ENCODE peak calls at places on chromosomes 16 and 17, in nine cellular contexts. One of them, this sample, is unnamed.

GRCh38 chr17:67171560-67171959 is 73.4 kb downstream of the HELZ start:
- DNase-seq in thoracic aorta: no peak
- DNase-seq in cardiac muscle cell: no peak
- DNase-seq in fibroblast of lung: no peak
- DNase-seq in testis: no peak
- DNase-seq in ascending aorta: no peak
- DNase-seq in PC-3: no peak
- DNase-seq in A673: no peak
- DNase-seq in psoas muscle: no peak
- DNase-seq in this sample: no peak

GRCh38 chr17:50355701-50356341 is 9.9 kb downstream of the XYLT2 start:
- DNase-seq in thoracic aorta: no peak
- DNase-seq in cardiac muscle cell: no peak
- DNase-seq in fibroblast of lung: no peak
- DNase-seq in testis: no peak
- DNase-seq in ascending aorta: no peak
- DNase-seq in PC-3: no peak
- DNase-seq in A673: no peak
- DNase-seq in psoas muscle: no peak
- DNase-seq in this sample: no peak

GRCh38 chr17:14211778-14212177 is 24.9 kb downstream of the CDRT15 start:
- DNase-seq in thoracic aorta: no peak
- DNase-seq in cardiac muscle cell: no peak
- DNase-seq in fibroblast of lung: no peak
- DNase-seq in testis: peak
- DNase-seq in ascending aorta: no peak
- DNase-seq in PC-3: no peak
- DNase-seq in A673: no peak
- DNase-seq in psoas muscle: peak
- DNase-seq in this sample: no peak

GRCh38 chr16:67016143-67016542 is 12.8 kb upstream of the CBFB start:
- DNase-seq in thoracic aorta: no peak
- DNase-seq in cardiac muscle cell: no peak
- DNase-seq in fibroblast of lung: no peak
- DNase-seq in testis: no peak
- DNase-seq in ascending aorta: no peak
- DNase-seq in PC-3: no peak
- DNase-seq in A673: no peak
- DNase-seq in psoas muscle: no peak
- DNase-seq in this sample: peak

GRCh38 chr17:78583091-78583490 is 5.9 kb upstream of the DNAH17 start:
- DNase-seq in thoracic aorta: no peak
- DNase-seq in cardiac muscle cell: no peak
- DNase-seq in fibroblast of lung: no peak
- DNase-seq in testis: no peak
- DNase-seq in ascending aorta: no peak
- DNase-seq in PC-3: peak
- DNase-seq in A673: peak
- DNase-seq in psoas muscle: peak
- DNase-seq in this sample: peak

GRCh38 chr16:85947511-85948509 is 48.8 kb downstream of the IRF8 start:
- DNase-seq in thoracic aorta: no peak
- DNase-seq in cardiac muscle cell: no peak
- DNase-seq in fibroblast of lung: no peak
- DNase-seq in testis: no peak
- DNase-seq in ascending aorta: no peak
- DNase-seq in PC-3: no peak
- DNase-seq in A673: no peak
- DNase-seq in psoas muscle: no peak
- DNase-seq in this sample: no peak

GRCh38 chr16:20956319-20956718 is 55.7 kb downstream of the LYRM1 start:
- DNase-seq in thoracic aorta: no peak
- DNase-seq in cardiac muscle cell: no peak
- DNase-seq in fibroblast of lung: peak
- DNase-seq in testis: no peak
- DNase-seq in ascending aorta: no peak
- DNase-seq in PC-3: peak
- DNase-seq in A673: no peak
- DNase-seq in psoas muscle: no peak
- DNase-seq in this sample: no peak

GRCh38 chr16:9351440-9351839 is 260.0 kb downstream of the HAPSTR1 start:
- DNase-seq in thoracic aorta: no peak
- DNase-seq in cardiac muscle cell: no peak
- DNase-seq in fibroblast of lung: no peak
- DNase-seq in testis: no peak
- DNase-seq in ascending aorta: no peak
- DNase-seq in PC-3: peak
- DNase-seq in A673: no peak
- DNase-seq in psoas muscle: no peak
- DNase-seq in this sample: no peak

GRCh38 chr17:44381810-44382209 is 7.6 kb downstream of the ITGA2B start:
- DNase-seq in thoracic aorta: no peak
- DNase-seq in cardiac muscle cell: no peak
- DNase-seq in fibroblast of lung: no peak
- DNase-seq in testis: no peak
- DNase-seq in ascending aorta: no peak
- DNase-seq in PC-3: no peak
- DNase-seq in A673: no peak
- DNase-seq in psoas muscle: no peak
- DNase-seq in this sample: no peak

GRCh38 chr16:2237552-2238395 is 1.5 kb downstream of the DNASE1L2 start:
- DNase-seq in thoracic aorta: no peak
- DNase-seq in cardiac muscle cell: no peak
- DNase-seq in fibroblast of lung: no peak
- DNase-seq in testis: no peak
- DNase-seq in ascending aorta: no peak
- DNase-seq in PC-3: no peak
- DNase-seq in A673: no peak
- DNase-seq in psoas muscle: peak
- DNase-seq in this sample: peak

GRCh38 chr17:64420143-64420670 is 28.7 kb upstream of the MILR1 start:
- DNase-seq in thoracic aorta: no peak
- DNase-seq in cardiac muscle cell: peak
- DNase-seq in fibroblast of lung: peak
- DNase-seq in testis: no peak
- DNase-seq in ascending aorta: no peak
- DNase-seq in PC-3: peak
- DNase-seq in A673: peak
- DNase-seq in psoas muscle: no peak
- DNase-seq in this sample: no peak

GRCh38 chr16:87681990-87682570 is 79.8 kb downstream of the JPH3 start:
- DNase-seq in thoracic aorta: no peak
- DNase-seq in cardiac muscle cell: no peak
- DNase-seq in fibroblast of lung: peak
- DNase-seq in testis: no peak
- DNase-seq in ascending aorta: no peak
- DNase-seq in PC-3: no peak
- DNase-seq in A673: peak
- DNase-seq in psoas muscle: no peak
- DNase-seq in this sample: no peak

GRCh38 chr17:56393156-56393555 is 200.3 kb upstream of the NOG start:
- DNase-seq in thoracic aorta: no peak
- DNase-seq in cardiac muscle cell: no peak
- DNase-seq in fibroblast of lung: no peak
- DNase-seq in testis: no peak
- DNase-seq in ascending aorta: no peak
- DNase-seq in PC-3: no peak
- DNase-seq in A673: no peak
- DNase-seq in psoas muscle: no peak
- DNase-seq in this sample: no peak

GRCh38 chr16:57104706-57105105 is 12.3 kb downstream of the CPNE2 start:
- DNase-seq in thoracic aorta: no peak
- DNase-seq in cardiac muscle cell: no peak
- DNase-seq in fibroblast of lung: no peak
- DNase-seq in testis: no peak
- DNase-seq in ascending aorta: no peak
- DNase-seq in PC-3: no peak
- DNase-seq in A673: no peak
- DNase-seq in psoas muscle: no peak
- DNase-seq in this sample: no peak

GRCh38 chr16:11327277-11328171 is 17.7 kb upstream of the RMI2 start:
- DNase-seq in thoracic aorta: no peak
- DNase-seq in cardiac muscle cell: no peak
- DNase-seq in fibroblast of lung: no peak
- DNase-seq in testis: no peak
- DNase-seq in ascending aorta: no peak
- DNase-seq in PC-3: no peak
- DNase-seq in A673: no peak
- DNase-seq in psoas muscle: no peak
- DNase-seq in this sample: no peak

GRCh38 chr16:2468142-2468724 is 2.9 kb upstream of the NTN3 start:
- DNase-seq in thoracic aorta: no peak
- DNase-seq in cardiac muscle cell: peak
- DNase-seq in fibroblast of lung: no peak
- DNase-seq in testis: no peak
- DNase-seq in ascending aorta: no peak
- DNase-seq in PC-3: peak
- DNase-seq in A673: peak
- DNase-seq in psoas muscle: no peak
- DNase-seq in this sample: no peak

GRCh38 chr17:8435245-8436168 is at the start of gene NDEL1:
- DNase-seq in thoracic aorta: peak
- DNase-seq in cardiac muscle cell: peak
- DNase-seq in fibroblast of lung: peak
- DNase-seq in testis: peak
- DNase-seq in ascending aorta: peak
- DNase-seq in PC-3: peak
- DNase-seq in A673: peak
- DNase-seq in psoas muscle: peak
- DNase-seq in this sample: peak

GRCh38 chr17:57782642-57783337 is 37.7 kb upstream of the CCDC182 start:
- DNase-seq in thoracic aorta: no peak
- DNase-seq in cardiac muscle cell: no peak
- DNase-seq in fibroblast of lung: no peak
- DNase-seq in testis: no peak
- DNase-seq in ascending aorta: no peak
- DNase-seq in PC-3: no peak
- DNase-seq in A673: no peak
- DNase-seq in psoas muscle: no peak
- DNase-seq in this sample: no peak

GRCh38 chr17:76353004-76353598 is 615 bp downstream of the PRPSAP1 start:
- DNase-seq in thoracic aorta: no peak
- DNase-seq in cardiac muscle cell: peak
- DNase-seq in fibroblast of lung: no peak
- DNase-seq in testis: peak
- DNase-seq in ascending aorta: no peak
- DNase-seq in PC-3: no peak
- DNase-seq in A673: no peak
- DNase-seq in psoas muscle: peak
- DNase-seq in this sample: peak

DNA sequence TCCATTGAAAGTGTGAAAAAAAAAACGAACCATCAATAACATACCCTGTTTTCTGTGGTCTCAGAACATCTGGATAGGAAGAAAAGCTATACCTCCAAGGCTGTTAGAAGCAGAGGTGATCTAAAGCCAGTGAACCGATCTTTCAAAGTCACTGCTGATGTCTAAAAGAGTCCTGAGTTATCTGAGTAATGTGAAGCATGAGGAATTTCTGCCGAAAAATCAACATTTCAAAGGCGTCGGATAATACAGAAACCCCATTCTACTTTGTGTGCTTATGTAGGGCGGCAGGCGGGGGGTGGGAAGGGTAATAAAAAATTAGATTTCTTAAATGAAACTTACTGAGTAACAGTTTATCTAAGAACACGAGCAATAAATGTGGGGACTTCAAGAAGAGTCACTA is 3.9 kb downstream of the XYLT1 start:
- DNase-seq in thoracic aorta: no peak
- DNase-seq in cardiac muscle cell: no peak
- DNase-seq in fibroblast of lung: no peak
- DNase-seq in testis: no peak
- DNase-seq in ascending aorta: no peak
- DNase-seq in PC-3: no peak
- DNase-seq in A673: no peak
- DNase-seq in psoas muscle: no peak
- DNase-seq in this sample: no peak
- TF ChIP-seq CTCF in thoracic aorta: no peak
- TF ChIP-seq CTCF in cardiac muscle cell: no peak
- TF ChIP-seq CTCF in fibroblast of lung: no peak
- TF ChIP-seq CTCF in testis: no peak
- TF ChIP-seq CTCF in ascending aorta: no peak
- TF ChIP-seq CTCF in PC-3: no peak
- TF ChIP-seq CTCF in A673: no peak
- TF ChIP-seq CTCF in psoas muscle: no peak
- TF ChIP-seq CTCF in this sample: no peak

DNA sequence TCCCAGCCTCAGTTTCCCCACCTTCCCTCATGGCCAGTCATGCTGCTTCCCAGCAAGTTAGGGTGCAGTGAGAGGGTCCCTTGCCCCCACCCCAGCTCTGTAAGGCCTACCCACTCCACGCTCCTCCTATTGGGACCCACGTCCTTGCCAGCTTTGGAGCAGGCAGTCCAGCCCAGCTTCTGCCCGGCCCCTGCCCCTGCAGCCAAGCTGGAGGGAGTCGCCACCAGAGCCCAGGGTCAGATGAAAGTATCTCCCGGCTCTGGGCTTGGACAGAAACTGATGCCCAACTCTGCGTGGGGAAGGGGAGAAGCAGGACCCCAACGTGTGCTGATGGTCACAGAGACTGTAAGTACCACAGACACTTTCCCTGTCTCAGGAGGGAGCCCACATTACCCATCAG is 32.6 kb downstream of the SDK2 start:
- DNase-seq in thoracic aorta: no peak
- DNase-seq in cardiac muscle cell: no peak
- DNase-seq in fibroblast of lung: no peak
- DNase-seq in testis: no peak
- DNase-seq in ascending aorta: no peak
- DNase-seq in PC-3: no peak
- DNase-seq in A673: no peak
- DNase-seq in psoas muscle: no peak
- DNase-seq in this sample: no peak
- H3K27ac ChIP-seq in thoracic aorta: no peak
- H3K27ac ChIP-seq in cardiac muscle cell: peak
- H3K27ac ChIP-seq in fibroblast of lung: no peak
- H3K27ac ChIP-seq in testis: no peak
- H3K27ac ChIP-seq in ascending aorta: no peak
- H3K27ac ChIP-seq in PC-3: no peak
- H3K27ac ChIP-seq in A673: no peak
- H3K27ac ChIP-seq in psoas muscle: no peak
- H3K27ac ChIP-seq in this sample: no peak

DNA sequence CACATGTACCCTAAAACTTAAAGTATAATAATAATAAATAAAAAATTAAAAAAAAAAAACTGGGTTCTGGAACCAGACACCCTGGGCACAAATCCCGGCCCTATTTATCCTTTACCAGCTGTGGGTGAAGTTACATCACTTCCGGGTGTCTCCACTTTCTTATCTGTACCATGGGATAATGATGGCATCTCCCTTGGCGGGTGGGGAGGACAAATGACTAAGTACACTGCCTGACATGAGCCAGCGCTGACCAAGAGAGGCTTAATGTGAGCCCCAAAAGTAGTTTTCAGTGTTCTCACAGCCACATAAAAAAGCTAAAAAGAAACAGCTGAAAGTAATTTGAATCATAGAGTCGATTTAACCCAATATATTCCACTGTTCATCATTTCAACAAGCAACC is 424.9 kb downstream of the SOX9 start:
- DNase-seq in thoracic aorta: no peak
- DNase-seq in cardiac muscle cell: no peak
- DNase-seq in fibroblast of lung: no peak
- DNase-seq in testis: no peak
- DNase-seq in ascending aorta: no peak
- DNase-seq in PC-3: no peak
- DNase-seq in A673: no peak
- DNase-seq in psoas muscle: no peak
- DNase-seq in this sample: no peak
- TF ChIP-seq CTCF in thoracic aorta: no peak
- TF ChIP-seq CTCF in cardiac muscle cell: no peak
- TF ChIP-seq CTCF in fibroblast of lung: no peak
- TF ChIP-seq CTCF in testis: no peak
- TF ChIP-seq CTCF in ascending aorta: no peak
- TF ChIP-seq CTCF in PC-3: no peak
- TF ChIP-seq CTCF in A673: no peak
- TF ChIP-seq CTCF in psoas muscle: no peak
- TF ChIP-seq CTCF in this sample: no peak

GRCh38 chr17:38418693-38419507 is 9.4 kb upstream of the ARHGAP23 start:
- DNase-seq in thoracic aorta: no peak
- DNase-seq in cardiac muscle cell: peak
- DNase-seq in fibroblast of lung: no peak
- DNase-seq in testis: no peak
- DNase-seq in ascending aorta: no peak
- DNase-seq in PC-3: no peak
- DNase-seq in A673: no peak
- DNase-seq in psoas muscle: no peak
- DNase-seq in this sample: no peak
- H3K27ac ChIP-seq in thoracic aorta: no peak
- H3K27ac ChIP-seq in cardiac muscle cell: no peak
- H3K27ac ChIP-seq in fibroblast of lung: no peak
- H3K27ac ChIP-seq in testis: no peak
- H3K27ac ChIP-seq in ascending aorta: no peak
- H3K27ac ChIP-seq in PC-3: no peak
- H3K27ac ChIP-seq in A673: no peak
- H3K27ac ChIP-seq in psoas muscle: no peak
- H3K27ac ChIP-seq in this sample: no peak